ENCODE peak calls at places on chromosomes 5 and 9, in seven cellular contexts. Y is brain microvascular endothelial cell, R is A673, D is choroid plexus epithelial cell, W is transverse colon, G is SK-N-SH, X is fibroblast of the aortic adventitia. O is an unnamed sample.

GRCh38 chr5:73892806-73893205 is 266.8 kb downstream of the ARHGEF28 start:
- DNase-seq in Y (peak; percentile 86), R (no peak), D (peak; percentile 96), W (no peak), G (no peak), X (peak; percentile 99), O (no peak)

GRCh38 chr5:4511996-4512656 is 628.0 kb upstream of the ADAMTS16 start:
- DNase-seq in Y (no peak), R (no peak), D (no peak), W (no peak), G (peak; percentile 33), X (no peak), O (no peak)

GRCh38 chr9:133008824-133009223 is 22.0 kb upstream of the GTF3C5 start:
- DNase-seq in Y (no peak), R (no peak), D (no peak), W (peak; percentile 25), G (no peak), X (no peak), O (no peak)

GRCh38 chr5:128493657-128494329 is 44.3 kb downstream of the FBN2 start:
- DNase-seq in Y (no peak), R (no peak), D (no peak), W (no peak), G (no peak), X (no peak), O (no peak)

GRCh38 chr5:89457411-89458329 is 574.7 kb upstream of the MEF2C start:
- DNase-seq in Y (peak; percentile 6), R (peak; percentile 12), D (peak; percentile 13), W (no peak), G (no peak), X (peak; percentile 91), O (peak; percentile 35)

GRCh38 chr5:92518318-92518913 is 1062.6 kb downstream of the NR2F1-AS1 start:
- DNase-seq in Y (peak; percentile 32), R (peak; percentile 31), D (peak; percentile 80), W (no peak), G (peak; percentile 10), X (peak; percentile 69), O (peak; percentile 43)

GRCh38 chr9:120191141-120191540 is 388.8 kb downstream of the CDK5RAP2 start:
- DNase-seq in Y (no peak), R (no peak), D (no peak), W (no peak), G (no peak), X (no peak), O (no peak)

GRCh38 chr9:79428422-79428821 is 143.3 kb upstream of the TLE4 start:
- DNase-seq in Y (no peak), R (no peak), D (peak; percentile 28), W (no peak), G (no peak), X (no peak), O (no peak)

GRCh38 chr5:67214713-67215591 is 18.4 kb upstream of the CD180 start:
- DNase-seq in Y (no peak), R (no peak), D (no peak), W (peak; percentile 70), G (no peak), X (no peak), O (no peak)

GRCh38 chr9:119802621-119803020 is 433.4 kb upstream of the BRINP1 start:
- DNase-seq in Y (no peak), R (no peak), D (no peak), W (peak; percentile 11), G (no peak), X (peak; percentile 35), O (no peak)

GRCh38 chr9:36415822-36416515 is 15.9 kb upstream of the RNF38 start:
- DNase-seq in Y (no peak), R (peak; percentile 10), D (no peak), W (no peak), G (no peak), X (no peak), O (no peak)

GRCh38 chr9:37486616-37487544 is 1.1 kb downstream of the POLR1E start:
- DNase-seq in Y (peak; percentile 78), R (peak; percentile 32), D (peak; percentile 94), W (peak; percentile 31), G (peak; percentile 23), X (peak; percentile 98), O (no peak)

GRCh38 chr5:152987156-152987555 is 503.3 kb upstream of the GRIA1 start:
- DNase-seq in Y (no peak), R (no peak), D (no peak), W (no peak), G (no peak), X (no peak), O (no peak)

GRCh38 chr5:151218177-151218576 is 5.7 kb downstream of the CCDC69 start:
- DNase-seq in Y (no peak), R (no peak), D (no peak), W (no peak), G (no peak), X (no peak), O (no peak)

GRCh38 chr9:93159601-93160418 is 24.1 kb upstream of the WNK2 start:
- DNase-seq in Y (peak; percentile 88), R (peak; percentile 69), D (peak; percentile 87), W (peak; percentile 89), G (peak; percentile 97), X (peak; percentile 66), O (peak; percentile 9)

GRCh38 chr9:127968046-127968445 is 12.7 kb downstream of the EEIG1 start:
- DNase-seq in Y (no peak), R (no peak), D (peak; percentile 37), W (peak; percentile 84), G (no peak), X (peak; percentile 39), O (no peak)

GRCh38 chr9:95268681-95269080 is 48.8 kb downstream of the FANCC start:
- DNase-seq in Y (peak; percentile 22), R (peak; percentile 58), D (peak; percentile 65), W (no peak), G (peak; percentile 77), X (peak; percentile 66), O (no peak)

GRCh38 chr9:115164511-115164974 is 46.6 kb upstream of the TNC start:
- DNase-seq in Y (no peak), R (peak; percentile 99), D (no peak), W (no peak), G (peak; percentile 15), X (peak; percentile 65), O (no peak)

GRCh38 chr5:145760660-145761059 is 74.5 kb downstream of the PRELID2 start:
- DNase-seq in Y (no peak), R (no peak), D (no peak), W (no peak), G (no peak), X (no peak), O (no peak)

GRCh38 chr5:94025788-94026473 is 284.5 kb upstream of the POU5F2 start:
- DNase-seq in Y (no peak), R (no peak), D (no peak), W (no peak), G (no peak), X (no peak), O (no peak)

GRCh38 chr5:174053891-174054290 is 8.4 kb downstream of the NSG2 start:
- DNase-seq in Y (no peak), R (no peak), D (no peak), W (no peak), G (no peak), X (no peak), O (no peak)

GRCh38 chr5:160432188-160432587 is 10.5 kb downstream of the PTTG1 start:
- DNase-seq in Y (no peak), R (no peak), D (no peak), W (no peak), G (no peak), X (no peak), O (no peak)

GRCh38 chr5:176639981-176640380 is 7.3 kb upstream of the TSPAN17 start:
- DNase-seq in Y (no peak), R (no peak), D (no peak), W (no peak), G (no peak), X (peak; percentile 71), O (no peak)

DNA sequence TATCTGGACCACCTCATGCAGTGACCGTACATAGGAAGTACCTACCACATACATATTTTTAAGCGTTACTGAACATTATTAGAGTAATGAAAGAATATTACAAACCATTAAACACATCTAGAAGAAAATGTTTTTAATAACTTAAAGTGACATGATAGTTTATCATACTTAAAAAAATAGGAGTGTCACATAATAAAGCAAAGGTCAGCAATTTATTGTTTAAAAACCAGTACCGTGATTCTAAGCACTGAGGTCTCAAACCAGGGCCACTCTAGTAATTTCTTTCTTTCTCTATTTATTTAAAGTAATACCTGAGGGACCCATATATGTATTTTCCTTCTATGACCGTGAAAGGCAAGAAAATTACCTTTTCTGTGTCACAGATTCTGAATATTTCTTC is 216.0 kb downstream of the MLLT3 start:
- DNase-seq in Y (no peak), R (no peak), D (no peak), W (no peak), G (no peak), X (no peak), O (no peak)
- H3K4me3 ChIP-seq in Y (no peak overlapping the region), R (no peak overlapping the region), D (no peak overlapping the region), W (no peak overlapping the region), G (no peak overlapping the region), X (no peak overlapping the region), O (no peak overlapping the region)

GRCh38 chr9:22005700-22006605 is 3.2 kb downstream of the CDKN2B start:
- DNase-seq in Y (no peak), R (no peak), D (peak; percentile 60), W (no peak), G (peak; percentile 21), X (peak; percentile 31), O (no peak)

GRCh38 chr9:22010881-22011625 is 1.9 kb upstream of the CDKN2B start:
- DNase-seq in Y (no peak), R (no peak), D (peak; percentile 64), W (no peak), G (no peak), X (peak; percentile 57), O (no peak)

GRCh38 chr9:22009563-22009867 is 410 bp upstream of the CDKN2B start:
- DNase-seq in Y (no peak), R (no peak), D (no peak), W (no peak), G (no peak), X (no peak), O (no peak)

GRCh38 chr9:22005083-22005699 is 3.9 kb downstream of the CDKN2B start:
- DNase-seq in Y (peak; percentile 48), R (no peak), D (peak; percentile 69), W (no peak), G (peak; percentile 21), X (peak; percentile 9), O (no peak)

GRCh38 chr9:22008662-22009562 is at the start of gene CDKN2B:
- DNase-seq in Y (peak; percentile 92), R (no peak), D (peak; percentile 98), W (peak; percentile 97), G (peak; percentile 97), X (peak; percentile 98), O (no peak)
- TF ChIP-seq CTCF in Y (peak; percentile 62), R (no peak), D (peak; percentile 58), W (peak; percentile 88), G (peak; percentile 93), X (peak; percentile 64), O (peak; percentile 95)

DNA sequence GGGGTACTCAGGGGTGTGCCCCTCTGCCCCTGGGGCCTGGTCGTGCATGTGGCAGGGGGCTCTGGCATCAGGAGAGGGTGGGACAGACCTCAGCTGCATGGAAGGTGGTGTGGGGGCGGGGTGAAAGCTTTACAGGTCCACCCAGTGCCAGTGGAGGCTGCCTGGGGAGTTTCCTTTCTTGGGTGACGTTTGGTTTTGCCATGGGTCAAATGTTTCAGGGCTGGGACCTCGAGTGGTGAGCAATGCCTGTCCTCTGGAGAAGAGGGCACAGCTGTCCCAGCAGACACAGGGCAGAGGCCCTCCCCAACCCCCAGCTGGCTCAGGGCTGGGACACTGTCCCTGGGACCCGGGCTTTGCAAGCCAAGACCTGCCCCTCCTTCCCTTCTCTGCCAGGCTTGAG is 3.6 kb downstream of the RXRA start:
- DNase-seq in Y (no peak), R (no peak), D (no peak), W (peak; percentile 69), G (no peak), X (no peak), O (no peak)
- H3K4me3 ChIP-seq in Y (no peak overlapping the region), R (no peak overlapping the region), D (no peak overlapping the region), W (no peak overlapping the region), G (no peak overlapping the region), X (peak overlapping the region; percentile 75), O (peak overlapping the region; percentile 85)

GRCh38 chr9:137550958-137551655 is 572 bp upstream of the MRPL41 start:
- DNase-seq in Y (no peak), R (no peak), D (no peak), W (no peak), G (peak; percentile 97), X (peak; percentile 61), O (no peak)
- TF ChIP-seq CTCF in Y (peak; percentile 55), R (peak; percentile 51), D (peak; percentile 52), W (peak; percentile 56), G (peak; percentile 47), X (peak; percentile 50), O (peak; percentile 28)